ENCODE peak calls at places on chromosomes 5 and 9, in eight cellular contexts. M is Kasumi-1; Q is activated CD4-positive, alpha-beta T cell treated with anti-CD3 and anti-CD28 coated beads for 4 hours; J is stimulated activated CD4-positive, alpha-beta T cell treated with anti-CD3 and anti-CD28 coated beads, Interleukin-4, amount 100 ng/mL, for 48 hours; D is frontal cortex; L is NCI-H1694 treated with DMSO at 0.1 percent for 48 hours; K is left cardiac atrium; T is lung microvascular endothelial cell. I is an unnamed sample.

GRCh38 chr5:41776435-41776834 is 93.8 kb downstream of the OXCT1 start:
- DNase-seq in M (no peak), Q (no peak), J (no peak), D (no peak), L (no peak), K (no peak), T (no peak), I (no peak)

GRCh38 chr5:95178046-95178651 is 106.7 kb downstream of the MCTP1 start:
- DNase-seq in M (peak), Q (no peak), J (no peak), D (no peak), L (no peak), K (no peak), T (no peak), I (no peak)

GRCh38 chr5:132026516-132027008 is 15.1 kb upstream of the ACSL6 start:
- DNase-seq in M (no peak), Q (peak), J (no peak), D (no peak), L (no peak), K (no peak), T (no peak), I (no peak)

GRCh38 chr5:180590543-180591248 is 603 bp downstream of the SCGB3A1 start:
- DNase-seq in M (no peak), Q (no peak), J (no peak), D (peak), L (no peak), K (no peak), T (no peak), I (no peak)

GRCh38 chr5:130034872-130035271 is 130.6 kb downstream of the CHSY3 start:
- DNase-seq in M (peak), Q (no peak), J (no peak), D (no peak), L (no peak), K (no peak), T (no peak), I (no peak)

GRCh38 chr5:82349651-82350050 is 71.5 kb upstream of the RPS23 start:
- DNase-seq in M (peak), Q (no peak), J (peak), D (no peak), L (peak), K (peak), T (peak), I (no peak)

GRCh38 chr9:133372144-133372543 is 3.7 kb downstream of the SURF4 start:
- DNase-seq in M (no peak), Q (no peak), J (no peak), D (no peak), L (no peak), K (no peak), T (no peak), I (no peak)

GRCh38 chr5:74243634-74244033 is 396.9 kb downstream of the ENC1 start:
- DNase-seq in M (no peak), Q (no peak), J (no peak), D (no peak), L (peak), K (no peak), T (peak), I (no peak)

GRCh38 chr5:52997424-52997823 is 8.3 kb downstream of the ITGA2 start:
- DNase-seq in M (no peak), Q (no peak), J (no peak), D (peak), L (no peak), K (no peak), T (peak), I (no peak)

GRCh38 chr5:9401786-9402472 is 143.9 kb downstream of the SEMA5A start:
- DNase-seq in M (no peak), Q (no peak), J (no peak), D (no peak), L (no peak), K (no peak), T (no peak), I (no peak)

GRCh38 chr5:110951373-110951791 is 120.1 kb upstream of the TSLP start:
- DNase-seq in M (no peak), Q (no peak), J (no peak), D (no peak), L (no peak), K (no peak), T (no peak), I (no peak)

GRCh38 chr9:134185536-134186011 is 21.2 kb upstream of the RNU6ATAC start:
- DNase-seq in M (no peak), Q (no peak), J (no peak), D (no peak), L (no peak), K (peak), T (no peak), I (no peak)

GRCh38 chr9:17627641-17628040 is 48.8 kb downstream of the SH3GL2 start:
- DNase-seq in M (no peak), Q (no peak), J (no peak), D (no peak), L (peak), K (no peak), T (no peak), I (no peak)

GRCh38 chr9:132572921-132573320 is 9.5 kb upstream of the BARHL1 start:
- DNase-seq in M (no peak), Q (no peak), J (no peak), D (no peak), L (no peak), K (no peak), T (no peak), I (no peak)

GRCh38 chr5:64977779-64978178 is 209.0 kb downstream of the CWC27 start:
- DNase-seq in M (peak), Q (no peak), J (no peak), D (no peak), L (no peak), K (peak), T (no peak), I (no peak)

GRCh38 chr9:115022760-115023434 is 92.5 kb upstream of the TNFSF8 start:
- DNase-seq in M (no peak), Q (no peak), J (no peak), D (no peak), L (no peak), K (no peak), T (no peak), I (no peak)

GRCh38 chr9:131546336-131547084 is 1.2 kb downstream of the PRRT1B start:
- DNase-seq in M (no peak), Q (no peak), J (no peak), D (no peak), L (peak), K (no peak), T (peak), I (no peak)

GRCh38 chr5:111278824-111279504 is 54.8 kb downstream of the CAMK4 start:
- DNase-seq in M (peak), Q (peak), J (peak), D (no peak), L (peak), K (peak), T (peak), I (peak)

GRCh38 chr5:178223828-178224335 is 8.7 kb downstream of the PHYKPL start:
- DNase-seq in M (no peak), Q (no peak), J (no peak), D (no peak), L (no peak), K (no peak), T (no peak), I (no peak)

GRCh38 chr9:71760901-71761300 is 7.4 kb downstream of the CEMIP2 start:
- DNase-seq in M (no peak), Q (no peak), J (no peak), D (no peak), L (no peak), K (no peak), T (no peak), I (no peak)

GRCh38 chr5:103881560-103881959 is 319.0 kb upstream of the NUDT12 start:
- DNase-seq in M (no peak), Q (no peak), J (no peak), D (no peak), L (no peak), K (no peak), T (no peak), I (no peak)

GRCh38 chr9:129823163-129823933 is 588 bp downstream of the TOR1A start:
- DNase-seq in M (peak), Q (no peak), J (no peak), D (no peak), L (no peak), K (no peak), T (peak), I (no peak)

GRCh38 chr5:146704949-146705665 is 173.4 kb downstream of the PPP2R2B start:
- DNase-seq in M (no peak), Q (no peak), J (no peak), D (no peak), L (no peak), K (no peak), T (no peak), I (no peak)

GRCh38 chr9:79256691-79257213 is 315.0 kb upstream of the TLE4 start:
- DNase-seq in M (no peak), Q (no peak), J (no peak), D (no peak), L (peak), K (no peak), T (peak), I (no peak)

GRCh38 chr5:1185652-1186350 is 15.6 kb upstream of the SLC6A19 start:
- DNase-seq in M (no peak), Q (no peak), J (no peak), D (no peak), L (no peak), K (peak), T (peak), I (no peak)

GRCh38 chr9:27371382-27371781 is 74.4 kb upstream of the EQTN start:
- DNase-seq in M (no peak), Q (no peak), J (no peak), D (no peak), L (no peak), K (no peak), T (no peak), I (no peak)

GRCh38 chr9:89474939-89475338 is 23.0 kb downstream of the SEMA4D start:
- DNase-seq in M (no peak), Q (no peak), J (no peak), D (no peak), L (no peak), K (no peak), T (no peak), I (no peak)

GRCh38 chr5:65037845-65038815 is 269.4 kb downstream of the CWC27 start:
- DNase-seq in M (peak), Q (no peak), J (no peak), D (no peak), L (no peak), K (no peak), T (peak), I (no peak)

GRCh38 chr5:90055831-90056328 is 353.7 kb downstream of the CETN3 start:
- DNase-seq in M (no peak), Q (no peak), J (no peak), D (no peak), L (no peak), K (no peak), T (no peak), I (no peak)

GRCh38 chr5:39156082-39156481 is 63.3 kb downstream of the FYB1 start:
- DNase-seq in M (no peak), Q (no peak), J (no peak), D (no peak), L (no peak), K (no peak), T (no peak), I (no peak)

GRCh38 chr5:39475055-39475454 is 50.3 kb upstream of the DAB2 start:
- DNase-seq in M (no peak), Q (no peak), J (no peak), D (no peak), L (no peak), K (no peak), T (no peak), I (no peak)

GRCh38 chr5:94544031-94544650 is 74.3 kb downstream of the KIAA0825 start:
- DNase-seq in M (peak), Q (no peak), J (no peak), D (no peak), L (no peak), K (no peak), T (peak), I (no peak)

GRCh38 chr5:109170629-109171350 is 239.0 kb downstream of the PJA2 start:
- DNase-seq in M (no peak), Q (no peak), J (no peak), D (no peak), L (no peak), K (no peak), T (no peak), I (no peak)

GRCh38 chr9:306907-307306 is 92.2 kb downstream of the DOCK8 start:
- DNase-seq in M (no peak), Q (peak), J (no peak), D (no peak), L (no peak), K (no peak), T (peak), I (no peak)

GRCh38 chr9:2676466-2676865 is 40.8 kb upstream of the KCNV2 start:
- DNase-seq in M (no peak), Q (no peak), J (no peak), D (no peak), L (no peak), K (no peak), T (peak), I (no peak)

I was measured in stimulated activated naive B cell treated with anti-CD40 and anti-IgM and Interleukin-4, amounts not matched to agents 10 μg/mL and 1 μg/mL and 100 μg/mL, for 72 hours.